ENCODE peak calls at places on chromosomes 2 and 18, in ten cellular contexts. O is astrocyte of the spinal cord; E is CD8-positive, alpha-beta T cell; M is lower lobe of right lung; P is tibial nerve; J is dorsolateral prefrontal cortex; D is AG04449; H is mammary epithelial cell; N is neural progenitor cell; Y is endodermal cell. T is an unnamed sample.

GRCh38 chr18:29285471-29285870 is 1108.5 kb upstream of the CDH2 start:
- DNase-seq in O (no peak), E (no peak), M (no peak), P (no peak), J (no peak), D (no peak), H (peak), N (no peak), Y (no peak), T (no peak)

GRCh38 chr2:233857511-233858118 is 3.3 kb upstream of the HJURP start:
- DNase-seq in O (no peak), E (peak), M (peak), P (no peak), J (no peak), D (no peak), H (peak), N (peak), Y (peak), T (no peak)

GRCh38 chr2:231535961-231536360 is 5.7 kb upstream of the NMUR1 start:
- DNase-seq in O (no peak), E (no peak), M (peak), P (no peak), J (no peak), D (no peak), H (no peak), N (no peak), Y (peak), T (no peak)

GRCh38 chr2:1421731-1422130 is 8.5 kb downstream of the TPO start:
- DNase-seq in O (no peak), E (no peak), M (no peak), P (no peak), J (no peak), D (no peak), H (no peak), N (no peak), Y (peak), T (no peak)

GRCh38 chr2:237159006-237159897 is 73.6 kb downstream of the COPS8 start:
- DNase-seq in O (no peak), E (no peak), M (no peak), P (no peak), J (no peak), D (no peak), H (no peak), N (no peak), Y (no peak), T (no peak)

GRCh38 chr2:233453111-233453915 is 99.0 kb downstream of the DGKD start:
- DNase-seq in O (no peak), E (no peak), M (peak), P (no peak), J (no peak), D (no peak), H (no peak), N (no peak), Y (no peak), T (no peak)

GRCh38 chr2:173286153-173286809 is 68.4 kb upstream of the CDCA7 start:
- DNase-seq in O (no peak), E (no peak), M (no peak), P (no peak), J (no peak), D (no peak), H (no peak), N (no peak), Y (no peak), T (no peak)

GRCh38 chr2:128791983-128792315 is 473.3 kb upstream of the HS6ST1 start:
- DNase-seq in O (no peak), E (no peak), M (no peak), P (no peak), J (no peak), D (no peak), H (no peak), N (no peak), Y (no peak), T (no peak)

GRCh38 chr2:2107140-2107539 is 223.9 kb downstream of the MYT1L start:
- DNase-seq in O (no peak), E (no peak), M (no peak), P (no peak), J (no peak), D (no peak), H (no peak), N (no peak), Y (no peak), T (no peak)

GRCh38 chr18:45951021-45951714 is 16.0 kb downstream of the EPG5 start:
- DNase-seq in O (peak), E (no peak), M (peak), P (no peak), J (no peak), D (peak), H (peak), N (no peak), Y (no peak), T (no peak)

GRCh38 chr18:76709659-76710645 is 112.4 kb upstream of the ZNF236 start:
- DNase-seq in O (peak), E (peak), M (peak), P (peak), J (peak), D (no peak), H (peak), N (peak), Y (peak), T (no peak)

GRCh38 chr2:30237346-30238142 is 6.2 kb downstream of the LBH start:
- DNase-seq in O (no peak), E (no peak), M (no peak), P (no peak), J (no peak), D (no peak), H (no peak), N (no peak), Y (no peak), T (no peak)

GRCh38 chr18:63079114-63079513 is 240.5 kb downstream of the BCL2 start:
- DNase-seq in O (no peak), E (no peak), M (no peak), P (no peak), J (no peak), D (no peak), H (peak), N (no peak), Y (peak), T (no peak)

GRCh38 chr2:188381614-188382013 is 89.9 kb downstream of the GULP1 start:
- DNase-seq in O (peak), E (no peak), M (no peak), P (no peak), J (no peak), D (no peak), H (peak), N (no peak), Y (no peak), T (peak)

GRCh38 chr2:229910832-229911412 is 10.9 kb downstream of the TRIP12 start:
- DNase-seq in O (no peak), E (no peak), M (no peak), P (no peak), J (no peak), D (no peak), H (peak), N (peak), Y (peak), T (no peak)

GRCh38 chr2:75560768-75561565 is at the start of gene EVA1A:
- DNase-seq in O (peak), E (no peak), M (peak), P (no peak), J (no peak), D (no peak), H (peak), N (peak), Y (peak), T (peak)

GRCh38 chr18:77000527-77000926 is 132.1 kb downstream of the MBP start:
- DNase-seq in O (peak), E (peak), M (peak), P (peak), J (peak), D (no peak), H (peak), N (peak), Y (peak), T (no peak)

GRCh38 chr2:181658444-181658843 is 1.5 kb upstream of the CERKL start:
- DNase-seq in O (no peak), E (no peak), M (no peak), P (no peak), J (no peak), D (no peak), H (no peak), N (peak), Y (peak), T (no peak)

GRCh38 chr18:70135604-70136003 is 69.9 kb downstream of the RTTN start:
- DNase-seq in O (no peak), E (no peak), M (no peak), P (no peak), J (no peak), D (no peak), H (no peak), N (no peak), Y (no peak), T (no peak)

GRCh38 chr2:119024152-119024551 is 82.2 kb downstream of the MARCO start:
- DNase-seq in O (no peak), E (no peak), M (no peak), P (no peak), J (no peak), D (no peak), H (no peak), N (no peak), Y (peak), T (no peak)

GRCh38 chr18:51897884-51898283 is 442.1 kb upstream of the DCC start:
- DNase-seq in O (no peak), E (no peak), M (no peak), P (no peak), J (no peak), D (no peak), H (peak), N (no peak), Y (no peak), T (no peak)

GRCh38 chr2:219836647-219837177 is 209.3 kb downstream of the SLC4A3 start:
- DNase-seq in O (peak), E (no peak), M (no peak), P (peak), J (no peak), D (no peak), H (peak), N (no peak), Y (peak), T (no peak)

GRCh38 chr2:190180313-190181065 is 118.0 kb upstream of the MSTN start:
- DNase-seq in O (peak), E (no peak), M (peak), P (no peak), J (peak), D (no peak), H (no peak), N (peak), Y (peak), T (no peak)

GRCh38 chr2:14975401-14975800 is 342.9 kb downstream of the LRATD1 start:
- DNase-seq in O (peak), E (no peak), M (no peak), P (no peak), J (no peak), D (no peak), H (peak), N (no peak), Y (no peak), T (no peak)

GRCh38 chr2:142615876-142616275 is 261.6 kb upstream of the KYNU start:
- DNase-seq in O (no peak), E (no peak), M (no peak), P (no peak), J (no peak), D (no peak), H (no peak), N (no peak), Y (no peak), T (no peak)

GRCh38 chr2:199100326-199101110 is 357.2 kb downstream of the SATB2 start:
- DNase-seq in O (peak), E (no peak), M (no peak), P (no peak), J (no peak), D (peak), H (no peak), N (no peak), Y (no peak), T (no peak)

GRCh38 chr18:79850731-79851130 is 53.0 kb downstream of the KCNG2 start:
- DNase-seq in O (no peak), E (no peak), M (no peak), P (no peak), J (peak), D (no peak), H (no peak), N (no peak), Y (no peak), T (no peak)

GRCh38 chr2:39733070-39733674 is 45.9 kb downstream of the THUMPD2 start:
- DNase-seq in O (no peak), E (no peak), M (no peak), P (no peak), J (no peak), D (no peak), H (no peak), N (no peak), Y (no peak), T (no peak)

GRCh38 chr2:238564286-238564920 is 137.7 kb downstream of the ASB1 start:
- DNase-seq in O (no peak), E (no peak), M (no peak), P (no peak), J (no peak), D (no peak), H (no peak), N (no peak), Y (no peak), T (no peak)

GRCh38 chr2:120625865-120626560 is 109.7 kb upstream of the GLI2 start:
- DNase-seq in O (no peak), E (no peak), M (peak), P (no peak), J (no peak), D (no peak), H (peak), N (no peak), Y (peak), T (peak)

GRCh38 chr2:158497486-158497885 is 40.7 kb downstream of the PKP4 start:
- DNase-seq in O (peak), E (no peak), M (no peak), P (no peak), J (no peak), D (no peak), H (peak), N (no peak), Y (no peak), T (no peak)

GRCh38 chr2:166044853-166045483 is 82.9 kb downstream of the SCN1A start:
- DNase-seq in O (no peak), E (no peak), M (no peak), P (no peak), J (no peak), D (no peak), H (no peak), N (no peak), Y (no peak), T (no peak)

GRCh38 chr2:20670315-20671035 is 3.5 kb downstream of the GDF7 start:
- DNase-seq in O (no peak), E (no peak), M (no peak), P (no peak), J (no peak), D (no peak), H (no peak), N (peak), Y (peak), T (no peak)

GRCh38 chr2:20671036-20671735 is 4.2 kb downstream of the GDF7 start:
- DNase-seq in O (no peak), E (no peak), M (no peak), P (no peak), J (no peak), D (no peak), H (no peak), N (peak), Y (peak), T (no peak)

GRCh38 chr2:20671736-20672080 is 4.8 kb downstream of the GDF7 start:
- DNase-seq in O (no peak), E (no peak), M (no peak), P (no peak), J (no peak), D (no peak), H (no peak), N (peak), Y (peak), T (no peak)

GRCh38 chr2:20673686-20674308 is 6.9 kb downstream of the GDF7 start:
- DNase-seq in O (no peak), E (no peak), M (no peak), P (no peak), J (no peak), D (no peak), H (no peak), N (no peak), Y (peak), T (no peak)

GRCh38 chr2:20672191-20672951 is 5.4 kb downstream of the GDF7 start:
- DNase-seq in O (no peak), E (no peak), M (no peak), P (no peak), J (no peak), D (no peak), H (no peak), N (peak), Y (peak), T (no peak)
- H3K4me3 ChIP-seq in O (no peak), E (no peak), M (no peak), P (no peak), J (no peak), D (no peak), H (no peak), N (peak), Y (no peak), T (no peak)

DNA sequence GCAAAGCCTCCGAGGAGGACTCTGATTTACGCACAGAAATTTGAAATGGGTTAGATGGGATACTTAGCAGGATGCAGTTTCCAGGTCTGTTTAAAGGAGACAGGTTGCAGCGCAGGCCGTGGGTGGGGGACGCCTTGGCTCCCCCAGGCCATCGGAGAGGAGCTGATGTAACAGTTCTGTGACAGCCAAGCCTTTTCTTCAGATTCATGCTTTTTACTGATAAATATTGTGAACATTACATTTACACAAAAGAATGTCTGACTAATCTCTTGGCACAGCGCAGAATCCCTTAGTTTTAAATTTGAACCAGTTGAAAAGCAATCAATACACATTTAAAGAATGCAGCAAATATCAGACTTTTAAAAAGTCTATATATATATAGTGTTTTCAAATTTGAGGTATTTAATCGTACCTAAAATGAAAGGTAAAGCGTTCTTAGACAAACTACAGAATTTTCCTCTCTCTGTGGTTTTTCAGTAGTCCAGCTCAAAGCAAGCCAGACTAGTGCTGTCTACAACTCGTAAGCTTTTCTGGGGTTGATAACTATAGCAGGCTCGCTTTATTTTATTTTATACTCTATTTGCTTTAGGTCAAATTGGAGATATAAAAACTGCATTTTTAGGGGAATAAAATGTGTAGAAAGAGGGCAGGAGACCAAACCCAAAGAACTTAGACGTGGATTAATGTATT is 221.9 kb downstream of the PIEZO2 start:
- DNase-seq in O (peak), E (no peak), M (no peak), P (no peak), J (no peak), D (no peak), H (no peak), N (no peak), Y (no peak), T (no peak)
- H3K4me3 ChIP-seq in O (no peak), E (no peak), M (no peak), P (peak), J (no peak), D (no peak), H (no peak), N (no peak), Y (no peak), T (no peak)

GRCh38 chr2:137964859-137965459 is 686 bp downstream of the HNMT start:
- DNase-seq in O (no peak), E (no peak), M (no peak), P (no peak), J (no peak), D (no peak), H (no peak), N (no peak), Y (no peak), T (no peak)

GRCh38 chr2:137966043-137966442 is 1.8 kb downstream of the HNMT start:
- DNase-seq in O (no peak), E (no peak), M (no peak), P (no peak), J (no peak), D (no peak), H (no peak), N (no peak), Y (no peak), T (no peak)

GRCh38 chr2:137964066-137964858 is at the start of gene HNMT:
- DNase-seq in O (peak), E (no peak), M (peak), P (peak), J (peak), D (no peak), H (peak), N (peak), Y (peak), T (no peak)

GRCh38 chr2:137961602-137962001 is 2.7 kb upstream of the HNMT start:
- DNase-seq in O (no peak), E (no peak), M (no peak), P (no peak), J (no peak), D (no peak), H (no peak), N (no peak), Y (no peak), T (no peak)

GRCh38 chr2:137963535-137964065 is 673 bp upstream of the HNMT start:
- DNase-seq in O (no peak), E (no peak), M (no peak), P (no peak), J (no peak), D (no peak), H (no peak), N (no peak), Y (no peak), T (no peak)
- H3K4me3 ChIP-seq in O (no peak), E (no peak), M (peak), P (peak), J (peak), D (no peak), H (no peak), N (no peak), Y (peak), T (no peak)

DNA sequence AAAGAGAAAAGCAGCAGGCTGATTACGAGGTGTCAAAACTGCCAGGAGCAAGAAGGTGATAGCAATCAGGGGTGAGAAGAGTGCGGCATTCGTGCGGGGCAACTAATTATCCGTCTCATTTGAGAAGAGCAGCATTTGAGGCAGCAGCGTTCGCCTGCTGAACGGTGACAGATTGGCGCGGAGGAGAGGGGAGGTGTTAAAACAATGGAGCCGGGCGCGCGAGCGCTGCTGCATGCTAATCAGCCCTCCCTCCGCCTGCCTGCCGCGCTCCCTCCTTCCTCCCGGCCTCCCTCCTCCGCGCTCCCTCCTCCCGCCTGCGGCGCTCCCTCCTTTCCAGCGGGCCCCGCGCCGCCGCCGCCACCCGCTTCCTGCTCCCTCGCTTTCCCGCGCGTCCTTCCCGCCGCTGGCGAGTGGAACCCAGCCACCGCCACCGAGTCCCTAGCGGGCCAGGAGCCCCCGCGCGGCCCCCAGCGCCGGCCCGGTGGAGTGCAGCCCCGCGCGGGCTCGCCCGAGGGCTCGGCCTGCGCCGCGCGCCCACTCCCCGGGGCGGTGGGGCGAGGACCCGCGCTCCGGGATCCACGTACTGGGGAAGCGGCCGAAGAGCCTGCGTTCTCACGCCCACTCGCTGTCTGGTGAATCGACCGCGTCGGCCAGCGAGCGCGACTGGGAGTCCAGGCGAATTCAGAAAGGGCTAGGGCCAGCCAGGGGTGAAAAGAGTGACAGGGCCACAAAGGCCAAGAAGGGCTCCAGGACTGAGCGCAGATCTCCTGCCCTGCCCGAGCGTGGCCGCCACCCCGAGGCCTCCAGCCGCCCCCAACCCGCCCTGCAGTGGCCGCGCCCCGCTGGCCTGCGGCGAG is 69.4 kb upstream of the PSMD14 start:
- DNase-seq in O (peak), E (peak), M (peak), P (no peak), J (peak), D (no peak), H (peak), N (peak), Y (peak), T (no peak)
- H3K4me3 ChIP-seq in O (peak), E (peak), M (peak), P (peak), J (peak), D (peak), H (peak), N (peak), Y (peak), T (peak)

GRCh38 chr2:97992836-97993825 is 2.6 kb downstream of the TMEM131 start:
- DNase-seq in O (no peak), E (no peak), M (no peak), P (no peak), J (no peak), D (no peak), H (peak), N (no peak), Y (no peak), T (no peak)
- H3K4me3 ChIP-seq in O (no peak), E (no peak), M (peak), P (no peak), J (peak), D (peak), H (peak), N (peak), Y (peak), T (no peak)